ENCODE peak calls at places on chromosome 6, in six cellular contexts. X, U, L, P, H and E are unnamed samples.

GRCh38 chr6:35728663-35729348 is 8.0 kb upstream of the ARMC12 start:
- DNase-seq in X (peak), U (no peak), L (peak), P (no peak), H (no peak), E (no peak)

GRCh38 chr6:20542927-20543602 is 8.8 kb downstream of the CDKAL1 start:
- DNase-seq in X (no peak), U (peak), L (peak), P (no peak), H (peak), E (no peak)

GRCh38 chr6:32685603-32686002 is 19.1 kb upstream of the HLA-DQB1 start:
- DNase-seq in X (no peak), U (no peak), L (peak), P (no peak), H (no peak), E (no peak)

GRCh38 chr6:85360794-85361642 is 88.9 kb upstream of the NT5E start:
- DNase-seq in X (no peak), U (peak), L (peak), P (peak), H (peak), E (no peak)

GRCh38 chr6:129667621-129668020 is 42.4 kb downstream of the ARHGAP18 start:
- DNase-seq in X (no peak), U (peak), L (peak), P (no peak), H (peak), E (no peak)

GRCh38 chr6:33609444-33610034 is 11.6 kb upstream of the ITPR3 start:
- DNase-seq in X (peak), U (peak), L (peak), P (no peak), H (no peak), E (no peak)

GRCh38 chr6:112027942-112028674 is 25.8 kb upstream of the CCN6 start:
- DNase-seq in X (no peak), U (no peak), L (peak), P (no peak), H (no peak), E (no peak)

GRCh38 chr6:4848382-4849068 is 72.3 kb downstream of the CDYL start:
- DNase-seq in X (no peak), U (peak), L (no peak), P (no peak), H (peak), E (peak)

GRCh38 chr6:134984821-134985220 is 34.9 kb upstream of the ALDH8A1 start:
- DNase-seq in X (no peak), U (no peak), L (peak), P (no peak), H (peak), E (no peak)

GRCh38 chr6:7769702-7770101 is 43.8 kb downstream of the BMP6 start:
- DNase-seq in X (no peak), U (peak), L (peak), P (no peak), H (peak), E (no peak)

GRCh38 chr6:71621918-71622519 is 264.3 kb upstream of the RIMS1 start:
- DNase-seq in X (no peak), U (peak), L (no peak), P (peak), H (peak), E (no peak)

GRCh38 chr6:5422321-5422915 is 161.1 kb downstream of the FARS2 start:
- DNase-seq in X (no peak), U (peak), L (peak), P (peak), H (peak), E (peak)

DNA sequence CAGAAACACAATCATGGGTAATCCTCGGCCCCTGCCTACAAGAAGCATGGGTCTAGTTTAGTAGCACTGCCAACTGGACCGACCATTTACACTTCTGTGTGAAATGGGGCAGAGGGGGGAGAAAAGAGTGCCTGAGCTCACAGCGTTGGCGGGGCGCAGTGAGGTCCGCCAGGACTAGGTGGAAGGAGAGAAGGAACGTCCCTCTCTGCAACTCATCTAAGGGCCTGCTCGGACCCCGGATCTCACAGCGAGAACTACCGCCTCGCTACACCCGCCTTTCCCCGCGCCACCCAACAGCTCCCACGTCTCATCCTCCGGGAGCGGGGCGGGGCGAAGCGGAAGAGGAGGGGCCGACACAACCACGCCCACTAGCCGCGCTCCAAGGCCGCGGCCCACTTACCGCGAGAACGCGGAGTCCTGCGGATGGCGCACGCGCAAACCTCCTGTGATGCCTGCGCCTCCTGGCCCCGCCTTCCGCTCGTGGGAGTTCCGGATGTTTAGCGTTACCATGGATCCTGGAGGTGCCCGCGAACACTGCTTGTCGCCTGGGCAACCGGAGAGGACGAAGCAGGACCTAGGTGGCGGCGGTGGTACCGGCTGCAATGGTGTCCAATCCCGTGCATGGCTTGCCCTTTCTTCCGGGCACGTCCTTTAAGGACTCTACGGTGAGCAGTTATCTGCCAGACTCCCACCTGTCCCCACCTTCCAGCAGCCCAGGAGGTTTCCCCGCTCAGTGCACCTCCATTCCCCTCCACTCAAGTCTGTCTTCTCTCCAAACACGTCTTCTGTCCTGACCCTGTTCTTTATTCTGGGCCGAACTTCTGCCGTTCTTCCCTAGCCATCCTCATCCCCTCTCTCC is at the start of gene EFHC1:
- DNase-seq in X (peak), U (peak), L (peak), P (peak), H (peak), E (peak)
- TF ChIP-seq CTCF in X (no peak), U (no peak), L (no peak), P (no peak), H (no peak), E (no peak)

GRCh38 chr6:108589244-108589730 is 28.6 kb downstream of the FOXO3 start:
- DNase-seq in X (peak), U (peak), L (peak), P (peak), H (peak), E (peak)
- H3K9ac ChIP-seq in X (no peak), U (no peak), L (peak), P (no peak), H (peak), E (peak)

DNA sequence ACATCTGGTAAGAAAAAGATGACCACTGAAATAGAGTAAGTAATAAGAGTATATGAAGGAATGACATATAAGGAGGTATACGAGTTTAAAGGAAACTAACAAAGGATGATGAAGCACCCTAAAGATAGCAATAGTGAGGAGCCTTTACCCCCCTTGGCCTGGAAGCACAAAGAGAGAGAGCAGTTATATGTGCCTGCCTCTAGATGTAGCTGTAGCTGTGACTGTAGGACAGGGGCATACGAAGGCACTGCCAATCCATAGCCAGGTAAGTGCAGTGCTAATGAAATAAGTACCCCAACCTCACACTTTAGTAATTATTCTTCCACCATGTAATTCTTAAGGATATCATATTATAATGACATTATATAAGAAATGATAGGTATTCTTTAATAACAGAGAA is 90.1 kb upstream of the FKBP1C start:
- DNase-seq in X (no peak), U (no peak), L (no peak), P (no peak), H (no peak), E (no peak)
- TF ChIP-seq CTCF in X (no peak), U (peak), L (no peak), P (no peak), H (no peak), E (peak)

DNA sequence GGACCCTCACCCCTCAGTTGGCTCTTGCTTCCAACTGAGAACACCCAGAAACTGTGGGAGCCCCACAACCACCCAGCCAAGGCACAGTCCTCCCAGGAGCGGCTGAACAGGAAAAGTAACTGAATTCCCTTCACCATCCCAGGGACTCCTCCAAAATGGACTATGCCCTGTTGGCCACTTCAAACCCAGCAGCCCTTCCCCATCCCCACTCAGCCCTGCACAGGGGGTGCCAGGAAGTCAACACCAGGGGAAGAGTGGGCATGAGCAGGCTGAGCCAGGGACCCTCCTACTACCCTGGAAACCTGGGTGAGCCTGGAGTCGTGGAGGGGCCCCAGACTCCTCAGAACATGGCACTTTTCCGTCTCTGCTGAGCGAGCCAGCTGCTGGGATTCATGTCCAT is 10.3 kb downstream of the GUCA1B start:
- DNase-seq in X (no peak), U (no peak), L (no peak), P (no peak), H (no peak), E (no peak)
- H3K9ac ChIP-seq in X (no peak), U (no peak), L (no peak), P (no peak), H (no peak), E (no peak)

DNA sequence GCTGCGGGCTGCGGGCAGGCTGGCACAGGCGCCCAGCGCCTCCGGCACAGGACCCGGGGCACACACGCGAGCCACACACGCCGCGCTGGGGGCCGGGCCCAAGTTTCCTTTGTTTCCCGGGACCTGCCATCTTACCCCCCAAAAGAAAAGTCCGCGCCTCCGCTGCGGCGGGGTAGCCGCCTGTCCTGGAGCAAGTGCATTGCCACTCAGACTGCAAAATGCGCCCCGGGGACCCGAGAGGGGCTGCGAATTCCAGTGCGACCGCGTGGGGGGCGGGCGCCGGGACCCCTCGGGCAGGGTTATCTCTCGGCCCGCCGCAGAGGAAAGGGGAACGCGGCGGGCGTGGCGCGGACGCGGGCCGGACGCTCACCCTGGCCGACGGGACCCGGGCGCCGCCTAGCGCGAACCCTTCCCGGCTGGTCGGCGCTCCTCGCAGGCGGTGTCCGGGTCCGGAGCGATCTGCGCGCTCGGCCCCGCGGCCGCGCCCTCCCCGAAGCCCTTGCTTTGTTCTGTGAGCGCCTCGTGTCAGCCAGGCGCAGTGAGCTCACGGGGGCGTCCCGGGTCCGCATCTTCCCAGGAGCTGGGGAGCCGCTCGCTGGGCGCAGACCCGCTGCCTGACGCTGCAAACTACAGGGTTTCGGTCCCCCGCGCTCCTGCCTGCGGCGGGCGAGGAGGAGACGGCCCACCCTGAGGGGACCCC is 620 bp upstream of the CD24 start:
- DNase-seq in X (peak), U (peak), L (peak), P (no peak), H (no peak), E (peak)
- TF ChIP-seq CTCF in X (peak), U (no peak), L (peak), P (peak), H (peak), E (peak)

DNA sequence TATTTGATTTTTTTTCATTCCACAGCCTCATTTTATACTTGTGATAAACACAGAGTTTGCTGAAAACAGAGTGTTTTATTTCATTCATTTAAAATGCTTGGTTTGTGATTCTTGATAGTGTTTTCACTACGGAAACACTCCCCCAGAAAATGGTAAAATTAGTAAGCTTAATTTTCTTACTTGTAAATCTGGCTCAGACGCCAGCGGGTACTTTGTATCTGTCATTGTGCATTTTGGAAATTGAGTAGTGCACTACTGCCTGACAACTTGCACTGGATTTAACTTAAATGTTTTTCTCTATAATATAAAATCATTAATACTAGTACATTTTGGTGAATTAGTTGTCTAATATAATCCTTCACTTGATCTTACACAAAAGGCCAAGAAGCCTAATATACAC is 37.0 kb upstream of the HINT3 start:
- DNase-seq in X (no peak), U (no peak), L (no peak), P (no peak), H (no peak), E (no peak)
- H3K9ac ChIP-seq in X (peak), U (peak), L (peak), P (no peak), H (no peak), E (no peak)

DNA sequence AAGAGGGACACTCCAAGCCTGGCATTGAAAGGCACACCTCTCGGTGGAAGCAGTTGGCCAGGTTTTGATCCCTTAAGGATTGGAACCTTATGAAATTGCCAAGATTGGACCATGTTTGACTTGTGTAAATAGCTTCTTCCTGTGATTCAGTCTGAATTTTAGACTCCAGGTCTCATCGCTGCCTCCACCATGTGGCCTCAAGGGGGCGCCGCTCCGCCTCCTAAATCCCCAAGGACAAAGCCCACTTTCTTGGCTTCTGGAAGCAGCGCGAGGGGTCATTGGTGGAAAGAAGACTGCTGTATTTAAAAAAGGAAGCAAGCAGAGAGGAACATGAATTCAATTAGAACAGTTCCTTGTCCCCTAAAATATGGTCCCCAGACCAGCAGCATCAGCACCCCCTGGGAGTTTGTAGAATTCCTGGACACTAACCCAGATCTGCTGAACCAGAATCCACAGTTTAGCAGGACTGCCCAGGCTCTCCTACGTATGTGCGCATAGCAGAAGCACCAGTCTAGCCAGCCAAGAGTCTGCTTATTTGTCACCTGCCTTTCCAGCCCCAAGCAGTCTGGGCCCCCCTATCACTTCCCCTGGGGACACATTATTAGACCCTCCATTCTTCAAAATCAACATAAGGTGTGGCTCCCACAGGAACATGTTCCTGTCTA is 108.5 kb downstream of the LY86 start:
- DNase-seq in X (peak), U (peak), L (peak), P (peak), H (peak), E (peak)
- TF ChIP-seq CTCF in X (peak), U (peak), L (peak), P (peak), H (peak), E (peak)

GRCh38 chr6:52304917-52305316 is 20.4 kb upstream of the MCM3 start:
- DNase-seq in X (no peak), U (no peak), L (no peak), P (no peak), H (no peak), E (no peak)
- H3K9ac ChIP-seq in X (no peak), U (no peak), L (no peak), P (no peak), H (no peak), E (no peak)

GRCh38 chr6:31399589-31400466 is 3.6 kb upstream of the MICA start:
- DNase-seq in X (peak), U (peak), L (peak), P (peak), H (peak), E (peak)
- TF ChIP-seq CTCF in X (peak), U (peak), L (peak), P (peak), H (peak), E (peak)

GRCh38 chr6:41062056-41062455 is 9.1 kb downstream of the APOBEC2 start:
- DNase-seq in X (no peak), U (no peak), L (no peak), P (no peak), H (no peak), E (no peak)

GRCh38 chr6:41056768-41057490 is 3.9 kb downstream of the APOBEC2 start:
- DNase-seq in X (no peak), U (no peak), L (no peak), P (no peak), H (no peak), E (no peak)

GRCh38 chr6:41061196-41061726 is 8.3 kb downstream of the APOBEC2 start:
- DNase-seq in X (no peak), U (no peak), L (no peak), P (no peak), H (no peak), E (no peak)

GRCh38 chr6:41059569-41059968 is 6.6 kb downstream of the APOBEC2 start:
- DNase-seq in X (no peak), U (peak), L (no peak), P (no peak), H (no peak), E (no peak)

DNA sequence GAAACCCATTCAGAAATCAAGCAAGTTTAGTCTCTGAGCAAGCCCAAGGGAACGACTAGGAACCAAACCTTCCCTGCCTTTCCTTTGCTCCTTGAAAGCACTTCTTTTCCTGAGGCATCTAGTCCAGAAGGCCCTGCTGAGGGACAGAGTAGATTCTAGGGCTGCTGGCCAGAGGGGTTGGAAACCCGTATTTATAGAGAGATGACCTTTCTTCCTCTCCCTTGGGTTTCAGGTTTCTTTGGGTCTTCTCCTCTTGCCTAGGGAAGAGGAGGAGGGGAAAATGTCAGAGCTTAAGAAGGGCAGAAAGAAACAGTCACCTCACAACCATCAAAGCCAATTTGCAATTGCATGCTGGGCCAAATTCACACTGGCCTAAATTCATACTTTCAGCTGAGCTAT is 5.8 kb downstream of the APOBEC2 start:
- DNase-seq in X (no peak), U (no peak), L (no peak), P (no peak), H (no peak), E (no peak)
- H3K9ac ChIP-seq in X (no peak), U (no peak), L (no peak), P (no peak), H (no peak), E (no peak)